ENCODE peak calls at places on chromosome 1, in four cellular contexts. V is ELR; L is stimulated activated CD4-positive, alpha-beta T cell treated with anti-CD3 and anti-CD28 coated beads, TNF-alpha, amount 100 ng/mL, for 24 hours; Q is globus pallidus. P is an unnamed sample.

GRCh38 chr1:92859400-92860039 is 27.7 kb downstream of the RPL5 start:
- DNase-seq in V (no peak), L (no peak), Q (no peak), P (no peak)

GRCh38 chr1:189939967-189940366 is 537.7 kb downstream of the BRINP3 start:
- DNase-seq in V (peak), L (no peak), Q (peak), P (peak)

GRCh38 chr1:55311057-55311631 is 96.0 kb upstream of the USP24 start:
- DNase-seq in V (peak), L (no peak), Q (no peak), P (no peak)

GRCh38 chr1:215156232-215156631 is 73.7 kb downstream of the KCNK2 start:
- DNase-seq in V (peak), L (no peak), Q (no peak), P (no peak)

GRCh38 chr1:160646711-160647328 is at the start of gene SLAMF1:
- DNase-seq in V (no peak), L (no peak), Q (no peak), P (no peak)

GRCh38 chr1:162822391-162823200 is 32.1 kb downstream of the HSD17B7 start:
- DNase-seq in V (peak), L (no peak), Q (no peak), P (no peak)

GRCh38 chr1:8348777-8349472 is 31.0 kb downstream of the SLC45A1 start:
- DNase-seq in V (peak), L (peak), Q (no peak), P (peak)

GRCh38 chr1:200733907-200734306 is 4.8 kb upstream of the CAMSAP2 start:
- DNase-seq in V (no peak), L (no peak), Q (no peak), P (no peak)

GRCh38 chr1:25687221-25688017 is 70.8 kb downstream of the MAN1C1 start:
- DNase-seq in V (no peak), L (no peak), Q (no peak), P (no peak)

GRCh38 chr1:16013220-16013907 is 4.5 kb downstream of the HSPB7 start:
- DNase-seq in V (peak), L (peak), Q (no peak), P (no peak)

GRCh38 chr1:81832573-81832972 is 31.8 kb downstream of the ADGRL2 start:
- DNase-seq in V (no peak), L (no peak), Q (no peak), P (no peak)

GRCh38 chr1:112247971-112248370 is 148.0 kb upstream of the CTTNBP2NL start:
- DNase-seq in V (no peak), L (no peak), Q (no peak), P (no peak)

GRCh38 chr1:211236633-211237321 is 22.4 kb upstream of the RCOR3 start:
- DNase-seq in V (peak), L (no peak), Q (no peak), P (no peak)

GRCh38 chr1:223215026-223215425 is 72.0 kb upstream of the TLR5 start:
- DNase-seq in V (no peak), L (no peak), Q (no peak), P (no peak)

GRCh38 chr1:181558416-181558815 is 75.1 kb downstream of the CACNA1E start:
- DNase-seq in V (no peak), L (no peak), Q (no peak), P (no peak)

GRCh38 chr1:245279346-245279745 is 124.6 kb downstream of the KIF26B start:
- DNase-seq in V (no peak), L (no peak), Q (no peak), P (no peak)

GRCh38 chr1:159879136-159879535 is 16.7 kb upstream of the VSIG8 start:
- DNase-seq in V (peak), L (no peak), Q (no peak), P (no peak)

GRCh38 chr1:155964193-155964592 is 14.2 kb downstream of the ARHGEF2 start:
- DNase-seq in V (no peak), L (no peak), Q (no peak), P (no peak)

GRCh38 chr1:37553598-37553926 is 531 bp downstream of the SNIP1 start:
- DNase-seq in V (peak), L (no peak), Q (no peak), P (no peak)

P was measured in midbrain.